ENCODE peak calls at places on chromosomes 3 and 15, in six cellular contexts. D is posterior vena cava, N is GM04504, S is cardiac septum, P is fibroblast of mammary gland, I is DMS53. O is an unnamed sample.

GRCh38 chr3:133206921-133207320 is 168.7 kb downstream of the TMEM108 start:
- DNase-seq in D (no peak), N (no peak), S (no peak), P (no peak), I (no peak), O (no peak)

GRCh38 chr3:107201146-107201545 is 176.1 kb upstream of the CCDC54 start:
- DNase-seq in D (no peak), N (no peak), S (no peak), P (no peak), I (no peak), O (no peak)

GRCh38 chr3:54783611-54784010 is 144.2 kb downstream of the LRTM1 start:
- DNase-seq in D (no peak), N (peak), S (no peak), P (no peak), I (no peak), O (no peak)

GRCh38 chr3:184155644-184156521 is 706 bp downstream of the DVL3 start:
- DNase-seq in D (no peak), N (no peak), S (peak), P (no peak), I (peak), O (no peak)

GRCh38 chr3:171415070-171415469 is 45.1 kb downstream of the TNIK start:
- DNase-seq in D (no peak), N (peak), S (no peak), P (peak), I (no peak), O (no peak)

GRCh38 chr3:71579934-71580318 is 3.6 kb downstream of the FOXP1 start:
- DNase-seq in D (no peak), N (no peak), S (no peak), P (no peak), I (peak), O (no peak)

GRCh38 chr3:129525341-129525968 is 3.0 kb upstream of the RHO start:
- DNase-seq in D (no peak), N (no peak), S (no peak), P (peak), I (no peak), O (no peak)

GRCh38 chr3:194296448-194296831 is 54.7 kb downstream of the CPN2 start:
- DNase-seq in D (no peak), N (no peak), S (no peak), P (peak), I (peak), O (no peak)

GRCh38 chr3:185770071-185770470 is 54.8 kb downstream of the IGF2BP2 start:
- DNase-seq in D (no peak), N (no peak), S (no peak), P (no peak), I (no peak), O (no peak)

GRCh38 chr15:70557506-70558258 is 205.7 kb downstream of the UACA start:
- DNase-seq in D (no peak), N (no peak), S (no peak), P (no peak), I (no peak), O (no peak)

GRCh38 chr3:128973988-128974564 is 19.8 kb downstream of the CFAP92 start:
- DNase-seq in D (no peak), N (no peak), S (no peak), P (no peak), I (no peak), O (no peak)

GRCh38 chr3:181054538-181054937 is 65.0 kb upstream of the DNAJC19 start:
- DNase-seq in D (no peak), N (no peak), S (no peak), P (no peak), I (no peak), O (no peak)

GRCh38 chr3:33636125-33636855 is 81.8 kb downstream of the CLASP2 start:
- DNase-seq in D (no peak), N (peak), S (no peak), P (peak), I (peak), O (no peak)

GRCh38 chr3:78734048-78734637 is 1033.7 kb downstream of the ROBO1 start:
- DNase-seq in D (no peak), N (peak), S (no peak), P (peak), I (peak), O (no peak)

GRCh38 chr15:83289160-83289559 is 4.7 kb upstream of the BNC1 start:
- DNase-seq in D (no peak), N (peak), S (no peak), P (peak), I (no peak), O (no peak)

GRCh38 chr3:21390856-21391255 is 360.2 kb downstream of the ZNF385D start:
- DNase-seq in D (no peak), N (peak), S (no peak), P (no peak), I (peak), O (no peak)

GRCh38 chr15:51768018-51768417 is 16.6 kb downstream of the TMOD2 start:
- DNase-seq in D (no peak), N (no peak), S (no peak), P (no peak), I (no peak), O (no peak)

GRCh38 chr3:60636846-60637245 is 614.4 kb downstream of the FHIT start:
- DNase-seq in D (no peak), N (peak), S (no peak), P (peak), I (peak), O (no peak)

GRCh38 chr3:50652709-50653108 is 22.0 kb upstream of the DOCK3 start:
- DNase-seq in D (no peak), N (no peak), S (no peak), P (peak), I (peak), O (no peak)

GRCh38 chr15:43516801-43517353 is 531 bp upstream of the MAP1A start:
- DNase-seq in D (no peak), N (no peak), S (no peak), P (peak), I (no peak), O (no peak)

GRCh38 chr3:194089357-194090177 is 46.4 kb upstream of the HES1 start:
- DNase-seq in D (peak), N (peak), S (peak), P (peak), I (peak), O (no peak)

GRCh38 chr15:31358957-31359721 is 32.5 kb downstream of the KLF13 start:
- DNase-seq in D (no peak), N (no peak), S (no peak), P (no peak), I (no peak), O (no peak)

O was measured in D721Med.